ENCODE peak calls at places on chromosomes 12 and 14, in seven cellular contexts. Z is Peyer's patch, C is right atrium auricular region, P is endothelial cell, J is coronary artery, U is nephron progenitor cell, E is GM10248. V is an unnamed sample.

GRCh38 chr14:92677087-92677668 is 71.2 kb downstream of the LGMN start:
- DNase-seq in Z (peak; percentile 64), C (no peak), P (no peak), J (peak; percentile 61), U (no peak), E (peak; percentile 89), V (no peak)

GRCh38 chr12:121288158-121288848 is 8.2 kb downstream of the CAMKK2 start:
- DNase-seq in Z (no peak), C (no peak), P (no peak), J (no peak), U (no peak), E (peak; percentile 53), V (no peak)

GRCh38 chr12:27199638-27200300 is 44.3 kb upstream of the STK38L start:
- DNase-seq in Z (no peak), C (no peak), P (no peak), J (no peak), U (no peak), E (no peak), V (no peak)

GRCh38 chr12:81758421-81759214 is 532 bp downstream of the PPFIA2 start:
- DNase-seq in Z (no peak), C (no peak), P (peak; percentile 28), J (no peak), U (peak; percentile 49), E (peak; percentile 4), V (no peak)

GRCh38 chr12:71476513-71476912 is 36.9 kb downstream of the LGR5 start:
- DNase-seq in Z (no peak), C (no peak), P (no peak), J (no peak), U (no peak), E (no peak), V (no peak)

GRCh38 chr12:9037431-9037830 is 48.1 kb downstream of the KLRG1 start:
- DNase-seq in Z (no peak), C (no peak), P (no peak), J (no peak), U (no peak), E (no peak), V (no peak)

GRCh38 chr14:23514009-23514962 is 37.3 kb downstream of the ZFHX2 start:
- DNase-seq in Z (no peak), C (no peak), P (no peak), J (peak; percentile 63), U (no peak), E (no peak), V (no peak)

GRCh38 chr12:76519538-76519937 is 40.0 kb downstream of the OSBPL8 start:
- DNase-seq in Z (no peak), C (no peak), P (no peak), J (no peak), U (no peak), E (peak; percentile 14), V (no peak)

GRCh38 chr14:102817942-102818940 is 41.0 kb downstream of the TRAF3 start:
- DNase-seq in Z (no peak), C (no peak), P (no peak), J (no peak), U (no peak), E (peak; percentile 41), V (no peak)

GRCh38 chr14:93317836-93318807 is 14.7 kb downstream of the BTBD7 start:
- DNase-seq in Z (peak; percentile 58), C (no peak), P (no peak), J (no peak), U (no peak), E (no peak), V (no peak)

GRCh38 chr12:22287056-22287455 is 47.5 kb downstream of the ST8SIA1 start:
- DNase-seq in Z (no peak), C (no peak), P (no peak), J (no peak), U (no peak), E (no peak), V (no peak)

GRCh38 chr14:104784218-104784568 is 11.4 kb downstream of the AKT1 start:
- DNase-seq in Z (no peak), C (no peak), P (no peak), J (no peak), U (no peak), E (no peak), V (no peak)

GRCh38 chr12:58645946-58646345 is 274.4 kb downstream of the LRIG3 start:
- DNase-seq in Z (no peak), C (no peak), P (no peak), J (no peak), U (no peak), E (no peak), V (no peak)

GRCh38 chr14:38951451-38951850 is 151.6 kb downstream of the SEC23A start:
- DNase-seq in Z (no peak), C (no peak), P (no peak), J (no peak), U (no peak), E (no peak), V (no peak)

GRCh38 chr12:33575346-33575745 is 135.7 kb upstream of the SYT10 start:
- DNase-seq in Z (no peak), C (no peak), P (no peak), J (no peak), U (no peak), E (no peak), V (no peak)

GRCh38 chr12:401235-402126 is at the start of gene CCDC77:
- DNase-seq in Z (peak; percentile 96), C (peak; percentile 95), P (peak; percentile 91), J (peak; percentile 94), U (peak; percentile 91), E (peak; percentile 96), V (peak; percentile 96)

GRCh38 chr12:400828-401227 is 616 bp upstream of the CCDC77 start:
- DNase-seq in Z (no peak), C (no peak), P (no peak), J (no peak), U (no peak), E (no peak), V (no peak)

DNA sequence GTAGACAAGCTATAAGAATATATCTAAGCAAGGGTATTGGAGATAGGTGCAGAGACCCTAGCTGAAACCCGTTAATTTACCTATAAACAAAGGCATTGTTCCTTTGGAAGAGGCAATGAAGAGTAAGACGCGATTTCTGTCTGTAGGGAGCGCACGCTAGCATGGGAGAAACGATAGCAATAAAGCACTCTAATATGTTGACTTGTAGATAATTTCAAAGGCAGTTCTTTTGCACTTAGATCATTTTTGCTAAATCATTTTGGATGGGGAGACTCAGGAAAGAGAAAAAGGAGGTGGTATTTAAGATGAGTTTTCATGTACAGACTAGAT is 648 bp downstream of the CCDC77 start:
- DNase-seq in Z (no peak), C (no peak), P (peak; percentile 18), J (no peak), U (peak; percentile 17), E (no peak), V (no peak)
- TF ChIP-seq CTCF in Z (no peak), C (no peak), P (no peak), J (no peak), U (peak; percentile 19), E (no peak), V (peak; percentile 41)

DNA sequence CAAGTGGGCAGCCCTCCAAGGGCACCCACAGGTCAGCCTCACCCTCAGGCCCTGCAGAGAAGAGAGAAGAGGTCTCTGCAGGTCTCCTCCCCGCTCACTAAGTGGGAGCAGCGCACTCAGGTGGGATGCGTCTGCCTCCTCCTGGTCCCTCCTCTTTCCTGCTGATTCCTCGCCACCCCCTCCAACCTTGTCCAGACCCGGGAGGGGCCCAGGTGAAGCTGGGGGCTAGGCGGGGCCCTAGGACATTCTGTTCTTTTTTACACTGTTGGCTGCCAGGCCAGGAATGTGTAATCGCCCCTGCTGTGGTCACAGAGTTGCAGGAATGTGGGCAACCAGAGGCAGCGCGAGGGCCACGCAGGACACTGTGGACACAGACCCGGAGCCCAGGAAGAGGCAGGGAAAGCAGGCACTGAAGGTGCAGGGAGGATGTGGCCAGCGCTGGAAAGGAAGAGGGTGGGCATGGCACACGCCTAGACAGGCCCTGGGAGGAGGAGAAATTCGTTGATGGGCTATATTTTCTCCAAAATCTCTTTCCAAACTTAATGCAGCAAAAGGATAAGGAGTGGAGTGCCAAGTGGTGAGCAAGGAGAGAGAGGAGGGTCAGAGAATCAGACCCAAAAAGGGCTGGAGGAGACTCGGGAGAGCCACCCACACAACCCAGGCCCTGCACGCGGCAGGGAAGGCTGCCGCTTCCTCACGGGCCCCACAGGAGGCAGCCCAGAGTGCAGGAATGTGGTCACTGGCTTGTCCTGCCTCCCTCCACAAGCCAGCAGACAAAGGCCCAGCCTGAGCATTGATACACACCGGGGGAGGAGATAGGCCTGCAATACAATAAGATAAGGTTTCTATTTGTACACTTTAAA is 947 bp upstream of the SCNN1A start:
- DNase-seq in Z (peak; percentile 68), C (peak; percentile 71), P (peak; percentile 66), J (no peak), U (peak; percentile 47), E (no peak), V (no peak)
- TF ChIP-seq CTCF in Z (peak; percentile 22), C (peak; percentile 35), P (no peak), J (no peak), U (peak; percentile 24), E (no peak), V (peak; percentile 51)

GRCh38 chr12:6370994-6371754 is 4.2 kb downstream of the SCNN1A start:
- DNase-seq in Z (peak; percentile 85), C (no peak), P (peak; percentile 36), J (no peak), U (peak; percentile 73), E (no peak), V (no peak)
- TF ChIP-seq CTCF in Z (no peak), C (no peak), P (no peak), J (no peak), U (no peak), E (no peak), V (peak; percentile 34)

DNA sequence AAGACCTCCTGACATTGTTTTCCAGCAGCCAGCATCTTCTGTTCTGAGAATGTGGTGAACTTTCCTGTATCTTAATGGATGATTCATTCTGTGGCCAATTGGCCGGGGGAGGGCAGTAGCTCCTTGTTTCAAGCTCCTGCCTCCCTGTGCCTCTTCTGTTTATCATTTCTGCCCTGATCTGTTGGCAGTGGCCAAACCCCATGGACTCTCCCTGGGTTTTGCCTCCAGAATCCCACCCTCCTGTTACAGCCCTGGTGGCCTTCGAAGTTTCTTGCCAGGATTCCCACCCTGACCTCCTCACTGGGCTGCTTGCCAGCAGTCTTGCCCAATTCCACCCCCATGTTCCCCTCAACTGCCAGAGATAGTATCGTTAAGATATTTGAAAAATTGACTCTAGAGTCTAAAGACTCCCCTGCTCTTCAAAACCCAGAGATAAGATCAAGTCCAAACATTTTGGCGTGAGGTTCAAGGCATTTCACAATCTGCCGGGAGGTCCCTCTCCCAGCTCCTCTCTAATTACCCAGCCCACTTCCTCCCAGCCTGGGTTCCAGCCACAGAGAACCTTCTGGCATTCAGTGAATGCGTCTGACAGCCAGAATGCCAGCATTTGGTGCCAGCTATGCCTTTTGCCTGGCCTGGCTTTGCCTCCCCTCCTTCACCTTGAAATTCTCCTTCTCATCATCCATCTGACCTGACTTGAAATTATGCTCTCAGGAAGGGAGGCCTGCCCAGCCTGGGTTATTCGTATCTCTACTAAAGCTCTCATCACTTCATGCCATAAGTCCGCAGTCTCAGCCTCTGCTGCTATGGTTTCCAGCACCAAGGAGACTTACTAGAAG is 37.7 kb upstream of the TXNRD1 start:
- DNase-seq in Z (peak; percentile 73), C (peak; percentile 92), P (no peak), J (peak; percentile 91), U (no peak), E (no peak), V (peak; percentile 46)
- TF ChIP-seq CTCF in Z (no peak), C (peak; percentile 43), P (no peak), J (no peak), U (no peak), E (no peak), V (peak; percentile 49)

V was measured in osteocyte.